ENCODE peak calls at places on chromosome 10, in nine cellular contexts. X is fibroblast of mammary gland, F is fibroblast of the aortic adventitia, C is heart left ventricle, L is progenitor cell of endocrine pancreas, E is NCI-H187, Y is GM04504, J is thoracic aorta, K is DMS 273 treated with DMSO at 0.1 percent for 48 hours. Q is an unnamed sample.

GRCh38 chr10:60948871-60949270 is 4.9 kb upstream of the RHOBTB1 start:
- DNase-seq in J (no peak), X (no peak), K (no peak), C (no peak), E (no peak), L (no peak), Y (no peak), F (no peak), Q (no peak)

GRCh38 chr10:15052121-15052520 is 8.4 kb downstream of the OLAH start:
- DNase-seq in J (no peak), K (no peak), Y (no peak), C (no peak), E (no peak), F (no peak), X (no peak), L (no peak), Q (no peak)

GRCh38 chr10:62348029-62348428 is 26.1 kb upstream of the ZNF365 start:
- DNase-seq in E (no peak), Y (no peak), X (no peak), F (no peak), L (no peak), K (no peak), C (no peak), J (no peak), Q (no peak)

GRCh38 chr10:7300327-7300726 is 110.5 kb downstream of the SFMBT2 start:
- DNase-seq in L (no peak), K (no peak), E (no peak), C (no peak), Y (peak), F (no peak), J (no peak), X (peak), Q (peak)

GRCh38 chr10:87723500-87723899 is 63.8 kb downstream of the PAPSS2 start:
- DNase-seq in E (no peak), J (no peak), X (no peak), L (no peak), K (no peak), F (no peak), C (no peak), Y (no peak), Q (peak)

GRCh38 chr10:93363891-93364648 is 118.1 kb downstream of the MYOF start:
- DNase-seq in X (no peak), E (no peak), J (no peak), K (no peak), L (no peak), Y (no peak), C (peak), F (no peak), Q (no peak)

GRCh38 chr10:22226599-22226998 is 8.8 kb upstream of the EBLN1 start:
- DNase-seq in K (no peak), L (no peak), J (no peak), X (no peak), C (no peak), Y (no peak), E (no peak), F (no peak), Q (no peak)

GRCh38 chr10:70132098-70133029 is at the start of gene AIFM2:
- DNase-seq in K (no peak), X (peak), C (peak), J (no peak), Y (peak), L (peak), F (peak), E (no peak), Q (peak)

GRCh38 chr10:129853236-129853946 is 110.7 kb downstream of the EBF3 start:
- DNase-seq in L (no peak), J (no peak), E (no peak), C (no peak), K (no peak), X (peak), F (peak), Y (peak), Q (peak)

GRCh38 chr10:106320876-106321275 is 843.6 kb downstream of the SORCS1 start:
- DNase-seq in Y (no peak), C (no peak), L (no peak), F (no peak), E (no peak), K (no peak), X (no peak), J (no peak), Q (no peak)

GRCh38 chr10:6486280-6486679 is 93.8 kb downstream of the PRKCQ start:
- DNase-seq in C (no peak), Y (no peak), L (no peak), K (no peak), F (no peak), J (no peak), E (no peak), X (no peak), Q (no peak)

GRCh38 chr10:88392222-88392621 is 190.9 kb downstream of the RNLS start:
- DNase-seq in C (no peak), L (no peak), E (no peak), J (no peak), X (no peak), Y (no peak), K (no peak), F (no peak), Q (no peak)

GRCh38 chr10:89237849-89238248 is 13.7 kb downstream of the LIPA start:
- DNase-seq in F (no peak), K (no peak), C (no peak), J (no peak), E (no peak), X (no peak), L (no peak), Y (no peak), Q (no peak)

GRCh38 chr10:3220853-3221252 is 48.3 kb upstream of the PITRM1 start:
- DNase-seq in K (no peak), L (no peak), J (no peak), X (peak), Y (no peak), C (no peak), E (no peak), F (no peak), Q (no peak)

GRCh38 chr10:113788604-113789083 is 37.2 kb downstream of the PLEKHS1 start:
- DNase-seq in F (peak), E (no peak), L (no peak), X (peak), Y (peak), K (peak), J (peak), C (no peak), Q (peak)

GRCh38 chr10:55813451-55814170 is 547.4 kb downstream of the ZWINT start:
- DNase-seq in X (no peak), E (no peak), Y (no peak), L (no peak), F (no peak), C (no peak), K (no peak), J (no peak), Q (no peak)

GRCh38 chr10:95056744-95057363 is 12.4 kb downstream of the CYP2C8 start:
- DNase-seq in J (no peak), L (no peak), C (no peak), F (no peak), X (no peak), K (no peak), Y (no peak), E (no peak), Q (no peak)

GRCh38 chr10:48209246-48209645 is 65.2 kb downstream of the FRMPD2 start:
- DNase-seq in C (no peak), J (no peak), F (no peak), E (no peak), X (peak), Y (no peak), K (no peak), L (no peak), Q (peak)

GRCh38 chr10:100972115-100972903 is 3.0 kb downstream of the SEMA4G start:
- DNase-seq in J (no peak), C (no peak), Y (no peak), X (no peak), F (no peak), K (no peak), E (no peak), L (peak), Q (no peak)

GRCh38 chr10:48509974-48510692 is 94.7 kb downstream of the ARHGAP22 start:
- DNase-seq in J (no peak), Y (no peak), X (no peak), L (no peak), C (no peak), K (no peak), E (no peak), F (no peak), Q (peak)

GRCh38 chr10:124236818-124237217 is 143.4 kb upstream of the CHST15 start:
- DNase-seq in F (no peak), J (no peak), L (no peak), E (no peak), K (no peak), C (no peak), Y (no peak), X (no peak), Q (no peak)

GRCh38 chr10:86188326-86188725 is 178.3 kb downstream of the GRID1 start:
- DNase-seq in E (no peak), K (no peak), X (no peak), C (no peak), L (no peak), J (no peak), Y (no peak), F (no peak), Q (no peak)

GRCh38 chr10:123974406-123974805 is 82.8 kb upstream of the CPXM2 start:
- DNase-seq in X (peak), Y (no peak), C (no peak), F (peak), J (no peak), E (no peak), L (no peak), K (no peak), Q (peak)

GRCh38 chr10:65416094-65416493 is 1509.7 kb upstream of the LRRTM3 start:
- DNase-seq in X (no peak), J (no peak), K (no peak), C (no peak), L (no peak), E (no peak), Y (no peak), F (no peak), Q (no peak)

GRCh38 chr10:72712136-72712535 is 20.2 kb downstream of the MCU start:
- DNase-seq in F (peak), C (no peak), X (peak), Y (no peak), J (no peak), L (no peak), E (no peak), K (no peak), Q (peak)

GRCh38 chr10:66931340-66931948 is 5.6 kb downstream of the LRRTM3 start:
- DNase-seq in K (peak), E (no peak), L (no peak), F (peak), Y (peak), J (no peak), X (peak), C (no peak), Q (peak)

GRCh38 chr10:72688208-72688651 is 3.7 kb upstream of the MCU start:
- DNase-seq in L (no peak), X (peak), E (no peak), Y (peak), K (no peak), J (no peak), F (peak), C (no peak), Q (peak)

GRCh38 chr10:119120413-119120867 is 16.5 kb downstream of the DENND10 start:
- DNase-seq in F (no peak), Y (no peak), J (no peak), C (no peak), E (no peak), K (no peak), L (no peak), X (peak), Q (peak)

GRCh38 chr10:95411635-95412034 is 120.8 kb upstream of the PDLIM1 start:
- DNase-seq in F (no peak), K (no peak), J (no peak), L (no peak), X (no peak), E (no peak), C (no peak), Y (no peak), Q (no peak)

GRCh38 chr10:99917963-99918825 is 91.6 kb downstream of the DNMBP start:
- DNase-seq in J (no peak), Y (peak), X (peak), C (peak), K (no peak), F (peak), L (peak), E (no peak), Q (peak)

GRCh38 chr10:124741922-124742417 is 2.2 kb downstream of the FAM53B start:
- DNase-seq in Y (no peak), K (no peak), F (no peak), L (no peak), C (no peak), E (no peak), J (no peak), X (no peak), Q (no peak)

GRCh38 chr10:32341596-32341995 is 5.4 kb downstream of the EPC1 start:
- DNase-seq in J (no peak), X (peak), L (no peak), C (no peak), Y (no peak), K (no peak), E (no peak), F (peak), Q (no peak)

GRCh38 chr10:87781545-87781944 is 36.5 kb downstream of the ATAD1 start:
- DNase-seq in F (no peak), L (no peak), E (no peak), J (no peak), Y (no peak), C (no peak), X (no peak), K (no peak), Q (no peak)

GRCh38 chr10:76769587-76769986 is 868.0 kb downstream of the KCNMA1 start:
- DNase-seq in F (no peak), Y (no peak), K (no peak), X (no peak), J (no peak), L (no peak), E (no peak), C (no peak), Q (no peak)

GRCh38 chr10:122254831-122255230 is 16.3 kb upstream of the BTBD16 start:
- DNase-seq in E (no peak), C (no peak), Y (no peak), K (no peak), X (no peak), J (no peak), L (no peak), F (no peak), Q (no peak)